ENCODE peak calls at places on chromosomes 3 and 15, in four cellular contexts. Q is HL-60, Y is K562, T is GM12878. D is an unnamed sample.

GRCh38 chr3:66489577-66489976 is 11.2 kb downstream of the LRIG1 start:
- DNase-seq in Q (no peak), Y (no peak), T (no peak), D (no peak)

GRCh38 chr3:100401674-100402036 is 316 bp downstream of the LNP1 start:
- DNase-seq in Q (no peak), Y (no peak), T (no peak), D (no peak)

GRCh38 chr3:67605377-67605776 is 49.0 kb downstream of the SUCLG2 start:
- DNase-seq in Q (no peak), Y (no peak), T (no peak), D (no peak)

GRCh38 chr3:15873415-15873814 is 75.6 kb upstream of the ANKRD28 start:
- DNase-seq in Q (no peak), Y (no peak), T (no peak), D (no peak)

GRCh38 chr15:58139631-58140522 is 1.7 kb downstream of the AQP9 start:
- DNase-seq in Q (peak), Y (no peak), T (no peak), D (no peak)

GRCh38 chr3:45599984-45600650 is 5.6 kb downstream of the LIMD1 start:
- DNase-seq in Q (no peak), Y (no peak), T (no peak), D (no peak)

GRCh38 chr15:87735536-87735935 is 521.0 kb downstream of the NTRK3 start:
- DNase-seq in Q (no peak), Y (no peak), T (no peak), D (no peak)

GRCh38 chr15:100338971-100339444 is 2.8 kb downstream of the ADAMTS17 start:
- DNase-seq in Q (peak), Y (peak), T (no peak), D (no peak)

GRCh38 chr3:40189118-40189517 is 120.4 kb upstream of the EIF1B start:
- DNase-seq in Q (no peak), Y (no peak), T (no peak), D (no peak)

GRCh38 chr3:133860519-133860918 is 35.2 kb downstream of the RAB6B start:
- DNase-seq in Q (no peak), Y (no peak), T (no peak), D (no peak)

GRCh38 chr3:12973827-12974226 is 99.4 kb downstream of the IQSEC1 start:
- DNase-seq in Q (no peak), Y (no peak), T (no peak), D (no peak)

GRCh38 chr15:99408236-99409096 is 157.2 kb downstream of the LRRC28 start:
- DNase-seq in Q (no peak), Y (no peak), T (no peak), D (no peak)

GRCh38 chr15:68650901-68651709 is 72.3 kb downstream of the CORO2B start:
- DNase-seq in Q (no peak), Y (peak), T (no peak), D (peak)

GRCh38 chr3:139533781-139534443 is 5.6 kb downstream of the RBP1 start:
- DNase-seq in Q (no peak), Y (peak), T (no peak), D (no peak)

DNA sequence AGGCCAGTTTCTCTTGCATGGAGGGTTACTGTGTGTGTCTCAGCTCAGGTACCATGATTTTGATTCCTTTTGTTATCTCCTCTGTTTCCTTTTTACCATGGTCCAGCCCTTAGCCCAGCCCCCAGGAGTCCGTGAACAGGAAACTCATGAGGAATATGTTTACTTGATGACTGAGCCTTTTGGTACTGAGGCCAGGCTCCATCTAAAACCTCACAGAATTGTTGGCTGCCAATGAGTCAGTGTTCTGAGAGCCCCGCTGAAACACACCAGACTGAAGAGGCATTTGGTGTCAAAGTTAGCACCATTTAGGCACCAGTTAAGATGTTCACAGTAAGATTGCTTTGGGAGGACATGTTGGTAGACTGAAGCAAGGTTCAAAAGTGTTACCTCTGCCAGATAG is 80.9 kb downstream of the DGKG start:
- DNase-seq in Q (no peak), Y (no peak), T (no peak), D (no peak)
- TF ChIP-seq SPI1 in Q (no peak), Y (no peak), T (no peak), D (no peak)

GRCh38 chr3:46661776-46662766 is 31.4 kb downstream of the ALS2CL start:
- DNase-seq in Q (no peak), Y (no peak), T (no peak), D (no peak)
- TF ChIP-seq SPI1 in Q (no peak), Y (no peak), T (no peak), D (no peak)

GRCh38 chr3:125107861-125108567 is 52.2 kb upstream of the HEG1 start:
- DNase-seq in Q (no peak), Y (no peak), T (peak), D (no peak)
- TF ChIP-seq SPI1 in Q (no peak), Y (no peak), T (peak), D (peak)

DNA sequence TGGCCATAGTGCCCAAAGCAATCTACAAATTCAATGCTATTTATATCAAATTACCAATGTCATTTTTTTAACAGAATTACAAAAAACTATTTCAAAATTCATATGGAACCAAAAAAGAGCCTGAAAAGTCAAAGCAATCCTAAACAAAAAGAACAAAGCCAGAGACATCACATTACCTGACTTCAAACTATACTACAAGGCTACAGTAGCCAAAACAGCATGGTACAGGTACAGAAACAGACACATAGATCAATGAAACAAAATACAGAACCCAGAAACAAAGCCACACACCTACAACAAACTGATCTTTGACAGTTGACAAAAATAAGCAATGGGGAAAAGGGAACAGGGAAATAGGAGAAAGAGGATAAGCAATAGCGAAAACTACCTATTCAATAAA is 26.6 kb upstream of the THSD4 start:
- DNase-seq in Q (no peak), Y (no peak), T (no peak), D (no peak)
- TF ChIP-seq SPI1 in Q (no peak), Y (no peak), T (no peak), D (no peak)

DNA sequence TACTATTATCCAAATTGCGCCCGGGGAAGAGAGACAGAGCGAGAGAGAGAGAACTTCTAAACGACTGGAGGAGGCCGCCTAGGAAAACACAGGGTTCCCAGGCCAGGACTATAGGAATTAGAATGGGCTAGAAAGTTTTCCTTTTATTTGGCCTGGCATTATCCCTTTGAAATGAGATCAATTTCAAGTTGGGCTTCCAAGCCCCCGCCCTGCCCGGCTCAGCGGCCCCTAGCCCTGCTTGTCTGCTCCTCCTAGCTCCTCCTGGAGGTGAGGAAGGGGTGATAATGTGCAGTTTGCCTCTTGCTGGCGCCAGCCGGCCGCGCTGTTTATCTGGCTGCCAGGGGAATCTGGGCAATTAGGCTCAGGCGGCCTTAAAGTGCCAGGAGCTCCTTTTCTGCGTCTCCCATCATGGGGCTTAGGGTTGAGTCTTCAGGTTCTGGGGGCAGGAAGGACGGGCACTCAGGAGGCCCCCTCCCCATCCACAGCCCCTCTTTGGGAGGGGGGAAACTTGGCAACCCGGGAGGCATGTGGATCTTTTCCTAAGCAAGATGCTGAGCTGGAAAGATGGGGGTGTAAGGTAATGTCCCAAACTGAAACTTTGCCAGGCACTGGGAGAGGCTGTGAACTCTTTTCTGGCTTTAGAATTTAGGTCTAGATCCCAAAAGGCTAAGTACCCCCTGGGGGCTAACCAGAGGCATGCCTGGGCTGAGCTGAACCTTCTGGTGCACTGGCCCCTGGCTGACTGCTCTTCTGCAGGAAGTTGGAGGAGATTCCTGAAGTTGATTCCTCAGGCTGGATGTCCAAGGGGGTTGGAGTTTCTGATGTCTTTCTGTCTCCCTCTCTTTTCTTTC is 5.5 kb downstream of the SMAD6 start:
- DNase-seq in Q (no peak), Y (no peak), T (no peak), D (no peak)
- TF ChIP-seq SPI1 in Q (no peak), Y (no peak), T (no peak), D (no peak)

GRCh38 chr3:142353571-142353970 is 94.3 kb downstream of the XRN1 start:
- DNase-seq in Q (no peak), Y (no peak), T (no peak), D (no peak)
- TF ChIP-seq SPI1 in Q (no peak), Y (no peak), T (no peak), D (no peak)

GRCh38 chr15:32826685-32827084 is 108.9 kb downstream of the GREM1 start:
- DNase-seq in Q (no peak), Y (no peak), T (no peak), D (no peak)

GRCh38 chr15:32822739-32823138 is 104.9 kb downstream of the GREM1 start:
- DNase-seq in Q (no peak), Y (no peak), T (no peak), D (no peak)

GRCh38 chr15:32823750-32824149 is 105.9 kb downstream of the GREM1 start:
- DNase-seq in Q (no peak), Y (no peak), T (no peak), D (no peak)

GRCh38 chr15:32825219-32825618 is 107.4 kb downstream of the GREM1 start:
- DNase-seq in Q (no peak), Y (no peak), T (no peak), D (no peak)

DNA sequence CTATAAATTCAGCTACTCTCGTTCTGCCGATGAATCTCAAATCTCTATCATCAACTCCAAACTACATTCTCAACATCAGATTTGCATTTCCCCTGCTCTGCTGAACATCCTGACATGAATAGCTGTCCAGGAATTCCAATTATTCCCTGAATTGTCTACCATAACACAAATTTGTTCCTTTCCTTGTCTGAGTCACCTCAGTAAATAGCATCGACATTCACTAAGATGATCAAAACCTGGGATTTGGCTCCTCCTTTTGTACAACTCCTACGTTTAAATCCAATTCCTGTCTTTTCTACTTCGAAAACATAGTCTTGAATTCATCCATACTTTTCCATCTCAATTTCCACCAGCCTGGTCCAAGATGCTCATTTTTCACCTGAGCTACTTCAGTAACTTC is 107.0 kb downstream of the GREM1 start:
- DNase-seq in Q (no peak), Y (no peak), T (no peak), D (no peak)
- TF ChIP-seq SPI1 in Q (no peak), Y (no peak), T (no peak), D (no peak)

DNA sequence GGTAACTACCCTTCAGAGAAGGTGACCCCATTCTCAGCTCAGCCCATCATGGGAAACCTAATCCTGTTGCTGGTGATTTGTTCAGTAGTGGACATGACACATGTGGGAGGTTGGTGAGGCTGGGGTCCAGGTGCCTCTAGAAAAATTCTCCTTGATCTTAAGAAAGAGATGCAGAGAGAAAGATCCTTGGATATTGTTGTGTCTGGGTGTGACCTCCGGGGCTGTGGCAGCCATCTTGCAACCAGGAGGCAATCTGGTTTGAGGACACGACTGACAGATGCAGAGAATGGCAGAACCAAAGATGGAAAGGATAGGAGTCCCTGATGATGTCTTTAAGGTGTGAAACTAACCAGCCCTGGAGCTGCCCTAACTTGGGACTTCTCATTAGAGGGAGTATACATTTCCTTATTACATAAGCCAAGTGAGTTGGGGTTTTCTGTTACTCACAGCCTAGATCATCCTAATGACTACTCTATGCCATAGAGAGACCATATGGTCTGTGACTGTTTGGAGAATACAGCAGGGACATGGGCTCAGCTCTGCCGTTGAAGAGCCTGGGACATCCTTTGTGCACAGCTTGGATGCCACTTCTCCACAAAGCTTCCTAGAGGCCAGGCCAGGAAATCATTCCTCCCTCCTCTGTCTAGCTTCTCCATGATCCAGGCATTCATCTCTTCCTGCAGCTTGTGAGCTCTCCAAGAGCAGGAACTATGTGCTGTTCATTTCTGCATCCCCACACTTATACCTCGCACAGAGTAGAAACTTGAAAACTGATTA is 45.8 kb downstream of the HRH1 start:
- DNase-seq in Q (no peak), Y (no peak), T (no peak), D (no peak)
- TF ChIP-seq SPI1 in Q (no peak), Y (no peak), T (no peak), D (no peak)

GRCh38 chr15:38896652-38897051 is 332.0 kb upstream of the RASGRP1 start:
- DNase-seq in Q (no peak), Y (no peak), T (no peak), D (no peak)

GRCh38 chr15:38893920-38894259 is 329.3 kb upstream of the RASGRP1 start:
- DNase-seq in Q (no peak), Y (no peak), T (no peak), D (no peak)

GRCh38 chr15:38894260-38894948 is 329.8 kb upstream of the RASGRP1 start:
- DNase-seq in Q (no peak), Y (no peak), T (no peak), D (no peak)

GRCh38 chr15:38899300-38899699 is 334.7 kb upstream of the RASGRP1 start:
- DNase-seq in Q (no peak), Y (no peak), T (no peak), D (no peak)

GRCh38 chr15:38895326-38896282 is 331.0 kb upstream of the RASGRP1 start:
- DNase-seq in Q (no peak), Y (no peak), T (no peak), D (no peak)
- TF ChIP-seq SPI1 in Q (no peak), Y (no peak), T (no peak), D (no peak)

DNA sequence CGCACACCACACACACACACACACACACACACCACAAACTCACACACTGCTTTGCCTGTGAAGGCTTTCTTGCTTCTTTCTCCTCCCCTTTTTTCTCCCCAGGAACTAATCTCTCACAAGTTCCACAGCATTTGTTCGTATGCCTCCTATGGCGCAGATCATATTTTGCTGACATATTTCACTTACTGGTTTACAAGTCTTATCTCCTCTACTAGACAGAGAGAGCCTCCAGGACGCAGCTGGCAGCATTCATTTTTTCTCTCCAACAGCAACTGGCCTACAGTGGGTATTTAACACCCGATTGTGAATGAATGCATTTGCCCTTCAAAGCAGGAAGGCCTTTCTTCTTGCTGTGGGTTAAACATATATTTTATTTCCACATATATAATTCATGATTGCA is 47.0 kb upstream of the DLG1 start:
- DNase-seq in Q (no peak), Y (no peak), T (no peak), D (no peak)
- TF ChIP-seq SPI1 in Q (no peak), Y (no peak), T (no peak), D (no peak)

D was measured in GM12891.